ENCODE peak calls at places on chromosomes 7 and 10, in nine cellular contexts. I, Q, P, J, T, R, D, V and Z are unnamed samples.

GRCh38 chr7:46281071-46281470 is 360.0 kb upstream of the IGFBP3 start:
- DNase-seq in I (no peak), Q (no peak), P (no peak), J (no peak), T (no peak), R (no peak), D (no peak), V (no peak), Z (no peak)

GRCh38 chr7:6307762-6308161 is 35.3 kb upstream of the CYTH3 start:
- DNase-seq in I (no peak), Q (no peak), P (no peak), J (no peak), T (no peak), R (no peak), D (no peak), V (no peak), Z (no peak)

GRCh38 chr10:71455035-71455434 is 58.3 kb downstream of the CDH23 start:
- DNase-seq in I (no peak), Q (no peak), P (no peak), J (no peak), T (no peak), R (no peak), D (no peak), V (no peak), Z (no peak)

GRCh38 chr7:142669074-142669654 is 80.1 kb upstream of the PRSS1 start:
- DNase-seq in I (no peak), Q (peak; percentile 11), P (peak; percentile 20), J (no peak), T (no peak), R (no peak), D (no peak), V (peak; percentile 37), Z (no peak)

GRCh38 chr10:59290448-59290847 is 71.9 kb downstream of the FAM13C start:
- DNase-seq in I (no peak), Q (no peak), P (no peak), J (no peak), T (no peak), R (no peak), D (no peak), V (no peak), Z (no peak)

GRCh38 chr7:116652793-116653192 is 19.2 kb upstream of the MET start:
- DNase-seq in I (no peak), Q (peak; percentile 4), P (no peak), J (no peak), T (no peak), R (no peak), D (no peak), V (peak; percentile 60), Z (no peak)

GRCh38 chr7:108145401-108145800 is 15.2 kb upstream of the LAMB4 start:
- DNase-seq in I (no peak), Q (no peak), P (peak; percentile 10), J (no peak), T (no peak), R (no peak), D (no peak), V (no peak), Z (no peak)

GRCh38 chr10:132705173-132705572 is 80.8 kb downstream of the NKX6-2 start:
- DNase-seq in I (no peak), Q (no peak), P (no peak), J (peak; percentile 70), T (peak; percentile 41), R (no peak), D (no peak), V (no peak), Z (peak; percentile 31)

GRCh38 chr7:85004402-85004801 is 182.5 kb downstream of the SEMA3D start:
- DNase-seq in I (no peak), Q (peak; percentile 23), P (no peak), J (no peak), T (no peak), R (no peak), D (no peak), V (peak; percentile 18), Z (no peak)

GRCh38 chr10:71243756-71244637 is 31.6 kb downstream of the UNC5B start:
- DNase-seq in I (no peak), Q (no peak), P (no peak), J (no peak), T (peak; percentile 36), R (no peak), D (no peak), V (peak; percentile 58), Z (no peak)

GRCh38 chr7:28879105-28879504 is 79.0 kb downstream of the TRIL start:
- DNase-seq in I (no peak), Q (no peak), P (peak; percentile 60), J (no peak), T (no peak), R (no peak), D (no peak), V (no peak), Z (no peak)
- TF ChIP-seq CTCF in I (no peak), Q (peak; percentile 40), P (no peak), J (no peak), T (no peak), R (no peak), D (no peak), V (peak; percentile 20), Z (no peak)

DNA sequence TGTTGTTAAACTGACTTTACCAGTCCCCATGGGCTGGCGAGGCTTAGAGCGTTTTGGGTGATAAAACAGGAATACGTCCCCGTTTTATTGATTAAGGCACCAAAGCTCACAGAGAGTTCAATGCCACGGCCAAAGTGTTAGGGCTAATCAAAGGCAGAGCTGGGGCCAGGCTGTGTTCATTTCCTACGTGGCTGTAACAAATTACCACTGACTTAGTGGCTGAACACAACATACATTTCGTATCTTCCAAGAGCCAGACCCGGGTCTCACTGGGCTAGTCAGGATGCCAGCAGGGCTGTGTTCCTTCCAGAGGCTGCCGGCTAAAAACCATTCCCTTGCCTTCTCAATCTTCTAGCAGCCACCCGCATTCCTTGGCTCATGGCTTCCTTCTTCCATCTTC is 94.4 kb upstream of the HABP2 start:
- DNase-seq in I (no peak), Q (no peak), P (no peak), J (no peak), T (no peak), R (peak; percentile 49), D (no peak), V (no peak), Z (no peak)
- TF ChIP-seq CTCF in I (no peak), Q (no peak), P (no peak), J (no peak), T (no peak), R (no peak), D (no peak), V (no peak), Z (no peak)

DNA sequence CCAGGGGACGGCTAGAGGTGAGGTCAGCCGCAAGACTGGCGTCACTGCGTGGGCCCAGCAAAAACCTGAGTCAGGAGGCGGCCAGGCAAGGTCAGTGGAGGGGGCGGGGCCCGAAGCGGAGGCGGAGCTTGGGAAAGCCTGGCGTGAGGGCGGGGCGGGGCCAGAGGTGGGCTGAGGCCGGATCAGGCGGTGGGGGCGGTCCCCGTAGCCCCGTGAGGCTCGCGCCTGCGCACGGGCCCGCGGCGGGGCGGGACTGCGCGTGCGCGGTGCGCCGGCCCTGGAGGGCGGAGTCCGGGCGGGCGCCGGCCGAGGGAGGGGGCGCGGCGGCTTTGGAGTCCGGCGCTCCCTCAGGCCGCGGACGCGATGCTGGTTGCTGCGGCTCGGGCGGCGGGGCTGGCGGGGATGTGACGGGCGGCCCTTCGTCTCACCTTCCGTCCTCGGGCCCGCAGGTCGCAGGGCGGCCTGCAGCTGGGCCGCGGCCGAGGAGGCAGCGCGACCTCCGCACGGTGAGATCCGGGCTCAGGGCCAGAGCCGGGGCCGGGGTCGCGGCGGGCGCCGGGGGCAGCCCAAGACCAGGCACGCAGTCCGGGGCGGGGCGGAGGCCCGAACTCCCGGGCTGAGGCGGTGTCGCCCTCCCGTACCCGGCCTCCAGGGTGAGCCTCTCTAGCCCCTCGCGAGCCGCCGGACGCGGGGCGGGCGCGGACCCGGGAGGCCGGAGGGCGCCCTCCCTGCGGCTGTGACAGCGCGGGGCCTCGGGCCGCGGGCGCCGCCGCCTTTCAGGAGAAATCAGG is at the start of gene CCSER2:
- DNase-seq in I (peak; percentile 98), Q (peak; percentile 96), P (peak; percentile 98), J (peak; percentile 100), T (peak; percentile 99), R (no peak), D (peak; percentile 85), V (peak; percentile 96), Z (peak; percentile 96)
- TF ChIP-seq CTCF in I (no peak), Q (no peak), P (peak; percentile 30), J (peak; percentile 25), T (peak; percentile 21), R (no peak), D (no peak), V (no peak), Z (no peak)

DNA sequence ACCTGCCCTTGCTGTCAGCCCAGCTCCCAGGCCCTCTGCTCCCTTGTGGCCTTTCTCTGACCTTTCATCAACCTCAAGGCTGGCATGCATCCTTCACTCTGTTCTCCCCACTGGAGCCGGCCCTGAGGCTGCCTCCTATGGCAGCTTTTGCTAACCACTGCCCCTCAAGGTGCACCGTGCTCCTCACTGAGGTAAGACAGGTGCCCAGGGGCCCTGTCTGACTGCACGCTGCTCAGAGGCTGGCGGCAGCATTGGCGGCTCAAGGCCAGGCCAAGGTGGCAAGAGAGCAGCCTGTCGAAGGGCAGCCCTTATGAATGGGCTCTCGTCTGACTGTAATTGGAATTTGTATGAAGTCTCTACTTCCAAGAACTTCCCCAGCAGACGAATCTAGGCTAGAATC is 172.6 kb downstream of the ZNF248 start:
- DNase-seq in I (no peak), Q (no peak), P (no peak), J (no peak), T (no peak), R (no peak), D (no peak), V (no peak), Z (no peak)
- TF ChIP-seq CTCF in I (no peak), Q (no peak), P (no peak), J (no peak), T (no peak), R (no peak), D (no peak), V (no peak), Z (no peak)

GRCh38 chr7:134520130-134520529 is 7.2 kb upstream of the AKR1B10 start:
- DNase-seq in I (no peak), Q (no peak), P (no peak), J (no peak), T (no peak), R (no peak), D (no peak), V (peak; percentile 31), Z (no peak)
- TF ChIP-seq CTCF in I (no peak), Q (no peak), P (no peak), J (no peak), T (no peak), R (no peak), D (no peak), V (peak; percentile 32), Z (no peak)